ENCODE peak calls at places on chromosomes 12 and 14, in seven cellular contexts. X is GM12878, A is IMR-90, R is HepG2, B is HCT116, G is H1, C is K562. M is an unnamed sample.

GRCh38 chr12:19236656-19237055 is 107.1 kb downstream of the PLEKHA5 start:
- DNase-seq in G (no peak), B (no peak), X (no peak), A (peak; percentile 80), C (no peak), R (no peak), M (no peak)

GRCh38 chr12:10068634-10069033 is 30.2 kb downstream of the CLEC1A start:
- DNase-seq in A (no peak), B (no peak), X (no peak), G (no peak), C (no peak), R (no peak), M (no peak)

GRCh38 chr14:23177181-23177580 is 6.3 kb downstream of the SLC7A8 start:
- DNase-seq in B (no peak), A (no peak), C (no peak), X (no peak), G (no peak), R (no peak), M (no peak)

GRCh38 chr14:56172571-56172971 is 54.4 kb downstream of the PELI2 start:
- DNase-seq in R (no peak), C (no peak), G (no peak), X (no peak), B (no peak), A (peak; percentile 92), M (peak; percentile 39)

GRCh38 chr12:101552277-101552676 is 42.5 kb upstream of the MYBPC1 start:
- DNase-seq in X (no peak), A (peak; percentile 65), C (no peak), B (no peak), G (no peak), R (no peak), M (peak; percentile 16)

GRCh38 chr12:121894633-121895032 is 6.0 kb downstream of the PSMD9 start:
- DNase-seq in R (peak; percentile 78), A (peak; percentile 52), C (peak; percentile 32), B (no peak), X (no peak), G (no peak), M (peak; percentile 49)

GRCh38 chr12:19129121-19129485 is 430 bp upstream of the PLEKHA5 start:
- DNase-seq in C (no peak), B (peak; percentile 10), A (peak; percentile 29), G (no peak), R (no peak), X (no peak), M (no peak)

GRCh38 chr12:14774074-14774943 is 29.0 kb downstream of the WBP11 start:
- DNase-seq in C (no peak), X (peak; percentile 66), R (peak; percentile 88), G (peak; percentile 91), B (peak; percentile 74), A (peak; percentile 94), M (peak; percentile 98)

GRCh38 chr12:121579981-121580868 is 598 bp downstream of the KDM2B start:
- DNase-seq in G (peak; percentile 83), B (no peak), X (no peak), C (peak; percentile 78), R (peak; percentile 34), A (peak; percentile 55), M (peak; percentile 58)

GRCh38 chr14:104640681-104641080 is 36.1 kb upstream of the TMEM179 start:
- DNase-seq in R (no peak), B (no peak), C (no peak), G (no peak), A (no peak), X (no peak), M (no peak)

GRCh38 chr14:79949906-79950305 is 261.4 kb downstream of the DIO2 start:
- DNase-seq in X (no peak), G (no peak), B (no peak), R (no peak), C (no peak), A (peak; percentile 60), M (no peak)

GRCh38 chr12:26750531-26751171 is 82.3 kb downstream of the ITPR2 start:
- DNase-seq in R (no peak), X (no peak), A (no peak), G (no peak), B (no peak), C (no peak), M (no peak)

GRCh38 chr12:111154180-111154579 is 214.7 kb downstream of the PHETA1 start:
- DNase-seq in C (no peak), X (no peak), A (no peak), G (no peak), B (no peak), R (no peak), M (no peak)

GRCh38 chr12:612886-613285 is 50.4 kb downstream of the NINJ2 start:
- DNase-seq in C (no peak), R (no peak), B (no peak), X (no peak), A (no peak), G (no peak), M (no peak)

GRCh38 chr12:122669397-122670070 is 33.6 kb downstream of the HCAR2 start:
- DNase-seq in G (no peak), R (no peak), C (no peak), A (peak; percentile 66), B (no peak), X (no peak), M (peak; percentile 37)

GRCh38 chr12:55708695-55709233 is 1.1 kb upstream of the ITGA7 start:
- DNase-seq in G (no peak), B (no peak), A (no peak), R (no peak), C (no peak), X (no peak), M (no peak)

GRCh38 chr14:85235868-85236267 is 294.1 kb upstream of the FLRT2 start:
- DNase-seq in A (no peak), B (no peak), X (no peak), R (no peak), C (no peak), G (no peak), M (no peak)

GRCh38 chr12:119528241-119528640 is 65.3 kb upstream of the TMEM233 start:
- DNase-seq in A (no peak), X (no peak), B (no peak), R (no peak), G (no peak), C (no peak), M (peak; percentile 11)
- TF ChIP-seq CEBPB in A (no peak), X (no peak), B (no peak), R (no peak), G (no peak), C (no peak), M (no peak)

GRCh38 chr12:116697305-116698130 is 40.4 kb downstream of the SPRING1 start:
- DNase-seq in A (no peak), R (peak; percentile 57), C (peak; percentile 71), X (no peak), B (peak; percentile 40), G (no peak), M (peak; percentile 71)
- TF ChIP-seq CTCF in A (peak; percentile 29), R (peak; percentile 72), C (peak; percentile 77), X (peak; percentile 39), B (peak; percentile 67), G (peak; percentile 67), M (peak; percentile 50)

GRCh38 chr12:50021071-50021470 is 4.2 kb downstream of the RACGAP1 start:
- DNase-seq in X (no peak), B (no peak), R (no peak), C (no peak), A (no peak), G (no peak), M (no peak)

GRCh38 chr12:50024227-50024626 is 1.1 kb downstream of the RACGAP1 start:
- DNase-seq in R (no peak), B (no peak), C (no peak), X (no peak), A (no peak), G (no peak), M (no peak)

GRCh38 chr12:50025187-50026059 is at the start of gene RACGAP1:
- DNase-seq in G (peak; percentile 90), B (peak; percentile 98), C (peak; percentile 97), A (peak; percentile 98), R (peak; percentile 97), X (peak; percentile 98), M (peak; percentile 97)

GRCh38 chr12:50024804-50025186 is 499 bp downstream of the RACGAP1 start:
- DNase-seq in A (no peak), X (no peak), B (no peak), C (peak; percentile 45), G (no peak), R (no peak), M (no peak)

DNA sequence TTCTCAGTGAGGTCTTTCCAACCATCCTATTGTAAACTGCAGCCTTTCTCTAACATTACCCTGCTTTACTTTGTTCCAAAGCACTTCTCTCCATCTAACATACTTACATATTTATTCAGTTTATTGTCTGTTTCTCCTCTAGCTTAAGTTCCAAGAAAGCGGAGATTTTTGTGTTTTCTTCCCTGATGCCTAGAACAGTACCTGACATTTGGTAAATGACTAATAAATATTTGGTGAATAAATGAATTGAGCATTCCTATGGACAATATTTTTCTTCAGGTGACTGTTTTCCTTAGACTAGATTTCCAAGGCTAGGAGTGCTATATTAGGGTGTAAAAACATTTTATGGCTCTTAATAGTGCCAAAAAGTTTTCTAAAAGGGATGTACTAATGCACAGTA is 2.4 kb downstream of the RACGAP1 start:
- DNase-seq in B (no peak), G (no peak), A (no peak), R (no peak), X (no peak), C (no peak), M (no peak)
- TF ChIP-seq CEBPB in B (no peak), G (no peak), A (no peak), R (no peak), X (no peak), C (no peak), M (no peak)

DNA sequence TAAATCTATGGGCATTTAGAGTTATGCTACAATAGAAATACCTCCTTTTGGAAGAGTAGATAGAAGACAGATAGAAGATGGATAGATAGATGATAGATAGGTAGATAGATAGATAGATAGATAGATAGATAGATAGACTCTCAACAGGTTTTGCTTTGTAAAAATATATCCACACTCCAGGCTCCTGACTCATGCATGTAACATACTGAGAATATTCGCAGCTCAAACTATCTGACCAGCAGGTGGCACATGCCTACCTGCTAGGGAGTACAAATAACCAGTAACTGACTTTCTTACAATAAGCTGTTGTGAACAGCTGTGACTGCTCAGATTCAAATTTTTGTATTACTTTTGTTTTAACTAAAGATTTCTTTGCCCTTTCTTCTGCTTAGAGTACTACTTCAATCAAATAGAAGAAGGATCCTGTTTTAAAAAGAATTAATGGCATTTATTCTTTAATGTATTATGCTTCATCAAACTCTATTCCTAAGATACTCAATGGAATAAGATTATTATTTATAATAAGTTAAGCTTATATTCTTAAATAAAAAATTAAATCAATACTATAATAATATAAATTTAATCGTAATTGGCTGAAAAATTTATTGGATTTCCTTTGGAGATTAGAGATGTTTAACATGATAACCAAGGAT is 15.8 kb upstream of the CPNE8 start:
- DNase-seq in B (peak; percentile 69), X (no peak), A (no peak), C (peak; percentile 20), G (no peak), R (peak; percentile 65), M (peak; percentile 37)
- TF ChIP-seq CTCF in B (peak; percentile 80), X (peak; percentile 60), A (no peak), C (peak; percentile 54), G (no peak), R (peak; percentile 69), M (peak; percentile 79)

DNA sequence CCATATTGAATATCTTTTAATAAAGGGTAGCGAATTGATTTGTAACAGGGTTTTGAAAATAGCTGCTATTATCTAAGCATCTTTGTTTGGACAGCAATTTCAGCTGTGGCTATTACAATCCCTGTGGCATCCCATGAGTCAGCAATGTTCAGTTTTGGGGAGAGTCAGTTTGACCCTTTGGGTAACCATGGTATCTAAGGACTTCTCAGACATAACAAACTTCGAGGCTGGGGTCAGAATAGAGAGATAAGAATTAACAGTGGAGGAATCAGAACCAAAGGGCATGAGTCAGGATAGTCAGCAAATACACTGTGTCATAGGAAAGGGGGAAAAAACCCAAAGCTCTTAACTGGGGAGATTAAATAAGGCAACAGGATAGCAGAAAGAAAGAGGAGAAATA is 11.7 kb upstream of the PTHLH start:
- DNase-seq in X (no peak), B (no peak), A (peak; percentile 88), G (no peak), C (peak; percentile 48), R (no peak), M (peak; percentile 60)
- TF ChIP-seq CEBPB in X (no peak), B (no peak), A (no peak), G (no peak), C (no peak), R (no peak), M (no peak)

M was measured in A549.